ENCODE peak calls at places on chromosomes 2 and 18, in four cellular contexts. One of them, this sample, is unnamed.

GRCh38 chr18:26088482-26088881 is 1.9 kb downstream of the SS18 start:
- DNase-seq in tibial artery: no peak
- DNase-seq in DND-41: no peak
- DNase-seq in RWPE2: no peak
- DNase-seq in this sample: no peak

GRCh38 chr2:108182489-108182888 is 57.3 kb upstream of the SULT1C3 start:
- DNase-seq in RWPE2: no peak
- DNase-seq in tibial artery: no peak
- DNase-seq in DND-41: peak
- DNase-seq in this sample: no peak

GRCh38 chr2:60100034-60100433 is 453.4 kb downstream of the BCL11A start:
- DNase-seq in RWPE2: no peak
- DNase-seq in DND-41: peak
- DNase-seq in tibial artery: no peak
- DNase-seq in this sample: no peak

GRCh38 chr2:44542520-44542919 is 180.8 kb downstream of the CAMKMT start:
- DNase-seq in RWPE2: no peak
- DNase-seq in DND-41: no peak
- DNase-seq in tibial artery: no peak
- DNase-seq in this sample: no peak

GRCh38 chr18:10792181-10792580 is 266.4 kb downstream of the NAPG start:
- DNase-seq in tibial artery: no peak
- DNase-seq in DND-41: no peak
- DNase-seq in RWPE2: no peak
- DNase-seq in this sample: no peak

GRCh38 chr2:75200140-75200985 is 1.0 kb upstream of the TACR1 start:
- DNase-seq in tibial artery: peak
- DNase-seq in RWPE2: peak
- DNase-seq in DND-41: no peak
- DNase-seq in this sample: no peak

GRCh38 chr2:84301717-84302116 is 157.4 kb downstream of the SUCLG1 start:
- DNase-seq in tibial artery: no peak
- DNase-seq in RWPE2: no peak
- DNase-seq in DND-41: no peak
- DNase-seq in this sample: no peak

GRCh38 chr2:168194784-168195522 is 52.4 kb downstream of the STK39 start:
- DNase-seq in RWPE2: no peak
- DNase-seq in tibial artery: no peak
- DNase-seq in DND-41: peak
- DNase-seq in this sample: no peak

GRCh38 chr2:67242456-67242855 is 154.7 kb upstream of the ETAA1 start:
- DNase-seq in tibial artery: no peak
- DNase-seq in DND-41: no peak
- DNase-seq in RWPE2: no peak
- DNase-seq in this sample: no peak

GRCh38 chr2:134454931-134455330 is 201.1 kb downstream of the MGAT5 start:
- DNase-seq in RWPE2: no peak
- DNase-seq in tibial artery: peak
- DNase-seq in DND-41: no peak
- DNase-seq in this sample: no peak

GRCh38 chr2:37776487-37776886 is 105.0 kb upstream of the CDC42EP3 start:
- DNase-seq in DND-41: no peak
- DNase-seq in RWPE2: peak
- DNase-seq in tibial artery: no peak
- DNase-seq in this sample: no peak

GRCh38 chr18:49510393-49511115 is 23.5 kb upstream of the C18orf32 start:
- DNase-seq in tibial artery: no peak
- DNase-seq in RWPE2: no peak
- DNase-seq in DND-41: peak
- DNase-seq in this sample: peak

GRCh38 chr2:50111067-50111466 is 920.9 kb downstream of the NRXN1 start:
- DNase-seq in DND-41: no peak
- DNase-seq in tibial artery: no peak
- DNase-seq in RWPE2: no peak
- DNase-seq in this sample: no peak

GRCh38 chr2:102508863-102509262 is 35.8 kb downstream of the SLC9A4 start:
- DNase-seq in RWPE2: no peak
- DNase-seq in DND-41: no peak
- DNase-seq in tibial artery: no peak
- DNase-seq in this sample: no peak

GRCh38 chr2:121076885-121077549 is 208.0 kb downstream of the TFCP2L1 start:
- DNase-seq in DND-41: peak
- DNase-seq in RWPE2: no peak
- DNase-seq in tibial artery: peak
- DNase-seq in this sample: no peak

GRCh38 chr2:71277536-71278103 is 50.7 kb upstream of the PAIP2B start:
- DNase-seq in tibial artery: peak
- DNase-seq in DND-41: no peak
- DNase-seq in RWPE2: no peak
- DNase-seq in this sample: peak

GRCh38 chr2:56084117-56084936 is 99.5 kb upstream of the CCDC85A start:
- DNase-seq in tibial artery: no peak
- DNase-seq in DND-41: no peak
- DNase-seq in RWPE2: no peak
- DNase-seq in this sample: no peak

GRCh38 chr18:56804395-56804794 is 153.2 kb downstream of the WDR7 start:
- DNase-seq in RWPE2: no peak
- DNase-seq in DND-41: no peak
- DNase-seq in tibial artery: no peak
- DNase-seq in this sample: no peak

GRCh38 chr18:48996901-48997463 is 46.2 kb upstream of the SMAD7 start:
- DNase-seq in DND-41: peak
- DNase-seq in RWPE2: no peak
- DNase-seq in tibial artery: no peak
- DNase-seq in this sample: no peak

GRCh38 chr2:37344453-37345361 is at the start of gene QPCT:
- DNase-seq in DND-41: peak
- DNase-seq in tibial artery: peak
- DNase-seq in RWPE2: no peak
- DNase-seq in this sample: peak

GRCh38 chr18:37405229-37405628 is 160.4 kb downstream of the CELF4 start:
- DNase-seq in tibial artery: no peak
- DNase-seq in DND-41: peak
- DNase-seq in RWPE2: no peak
- DNase-seq in this sample: no peak

GRCh38 chr2:157077753-157078152 is 179.8 kb upstream of the GALNT5 start:
- DNase-seq in tibial artery: no peak
- DNase-seq in RWPE2: no peak
- DNase-seq in DND-41: no peak
- DNase-seq in this sample: no peak

GRCh38 chr2:71610671-71611070 is 157.3 kb downstream of the DYSF start:
- DNase-seq in tibial artery: peak
- DNase-seq in DND-41: no peak
- DNase-seq in RWPE2: peak
- DNase-seq in this sample: no peak

GRCh38 chr2:207662203-207662602 is 37.0 kb upstream of the METTL21A start:
- DNase-seq in RWPE2: no peak
- DNase-seq in DND-41: no peak
- DNase-seq in tibial artery: no peak
- DNase-seq in this sample: no peak

GRCh38 chr18:65221115-65221514 is 529.7 kb upstream of the CDH7 start:
- DNase-seq in tibial artery: no peak
- DNase-seq in DND-41: no peak
- DNase-seq in RWPE2: no peak
- DNase-seq in this sample: no peak

GRCh38 chr2:113920996-113921395 is 31.1 kb downstream of the ACTR3 start:
- DNase-seq in RWPE2: no peak
- DNase-seq in tibial artery: no peak
- DNase-seq in DND-41: no peak
- DNase-seq in this sample: no peak

GRCh38 chr2:149483004-149483605 is 104.5 kb downstream of the MMADHC start:
- DNase-seq in DND-41: no peak
- DNase-seq in tibial artery: no peak
- DNase-seq in RWPE2: no peak
- DNase-seq in this sample: no peak

GRCh38 chr2:157497603-157498314 is 53.9 kb upstream of the CYTIP start:
- DNase-seq in tibial artery: no peak
- DNase-seq in DND-41: no peak
- DNase-seq in RWPE2: no peak
- DNase-seq in this sample: no peak

This sample was measured in amygdala.